ENCODE peak calls at places on chromosomes 2 and 18, in four cellular contexts. U is foreskin fibroblast, Z is epithelial cell of esophagus, J is AG10803. O is an unnamed sample.

GRCh38 chr2:88540346-88540745 is 86.9 kb downstream of the EIF2AK3 start:
- DNase-seq in U (peak; percentile 75), Z (peak; percentile 90), J (peak; percentile 51), O (no peak)

GRCh38 chr2:11082880-11083279 is 72.4 kb upstream of the SLC66A3 start:
- DNase-seq in U (no peak), Z (no peak), J (no peak), O (no peak)

GRCh38 chr2:233165895-233166661 is 85.4 kb upstream of the ATG16L1 start:
- DNase-seq in U (no peak), Z (peak; percentile 31), J (peak; percentile 15), O (no peak)

GRCh38 chr2:165725421-165725820 is 68.6 kb downstream of the GALNT3 start:
- DNase-seq in U (peak; percentile 80), Z (peak; percentile 84), J (peak; percentile 61), O (no peak)

GRCh38 chr2:218267259-218267658 is 2.7 kb downstream of the AAMP start:
- DNase-seq in U (no peak), Z (no peak), J (no peak), O (no peak)

GRCh38 chr18:36411745-36412168 is 114.2 kb downstream of the FHOD3 start:
- DNase-seq in U (peak; percentile 56), Z (peak; percentile 54), J (no peak), O (peak; percentile 27)

GRCh38 chr18:54043484-54044256 is 180.8 kb downstream of the MBD2 start:
- DNase-seq in U (peak; percentile 8), Z (peak; percentile 68), J (no peak), O (no peak)

GRCh38 chr2:27191107-27191829 is 20.6 kb upstream of the ATRAID start:
- DNase-seq in U (peak; percentile 83), Z (peak; percentile 62), J (peak; percentile 72), O (peak; percentile 57)

GRCh38 chr18:35572644-35573043 is 8.9 kb upstream of the GALNT1 start:
- DNase-seq in U (peak; percentile 49), Z (peak; percentile 29), J (no peak), O (no peak)

GRCh38 chr2:196913691-196914090 is 12.8 kb downstream of the PGAP1 start:
- DNase-seq in U (no peak), Z (no peak), J (no peak), O (no peak)

GRCh38 chr2:240405133-240405532 is 30.3 kb upstream of the GPC1 start:
- DNase-seq in U (no peak), Z (no peak), J (no peak), O (no peak)

GRCh38 chr2:128689971-128690370 is 371.3 kb upstream of the HS6ST1 start:
- DNase-seq in U (no peak), Z (no peak), J (no peak), O (no peak)

GRCh38 chr18:73150199-73150598 is 282.4 kb upstream of the NETO1 start:
- DNase-seq in U (no peak), Z (no peak), J (no peak), O (no peak)

GRCh38 chr2:30232027-30232800 is 880 bp downstream of the LBH start:
- DNase-seq in U (peak; percentile 49), Z (no peak), J (peak; percentile 56), O (peak; percentile 75)

GRCh38 chr2:97736608-97737330 is 23.4 kb downstream of the ZAP70 start:
- DNase-seq in U (no peak), Z (no peak), J (no peak), O (no peak)

GRCh38 chr2:100972452-100972851 is 29.6 kb upstream of the RPL31 start:
- DNase-seq in U (no peak), Z (no peak), J (no peak), O (no peak)

GRCh38 chr2:176283268-176283667 is 14.0 kb downstream of the MTX2 start:
- DNase-seq in U (no peak), Z (peak; percentile 14), J (no peak), O (no peak)

GRCh38 chr2:32775954-32776353 is 148.1 kb downstream of the TTC27 start:
- DNase-seq in U (no peak), Z (no peak), J (no peak), O (no peak)

GRCh38 chr18:79740741-79741700 is 56.7 kb upstream of the KCNG2 start:
- DNase-seq in U (no peak), Z (no peak), J (no peak), O (no peak)

GRCh38 chr2:207276248-207276647 is 110.5 kb upstream of the KLF7 start:
- DNase-seq in U (no peak), Z (no peak), J (no peak), O (no peak)

GRCh38 chr2:46850742-46851141 is 64.9 kb downstream of the MCFD2 start:
- DNase-seq in U (peak; percentile 73), Z (peak; percentile 84), J (peak; percentile 68), O (no peak)

GRCh38 chr2:199811360-199811759 is 39.6 kb downstream of the FTCDNL1 start:
- DNase-seq in U (no peak), Z (peak; percentile 10), J (no peak), O (no peak)

GRCh38 chr2:36650031-36650430 is 46.5 kb upstream of the VIT start:
- DNase-seq in U (peak; percentile 86), Z (peak; percentile 87), J (peak; percentile 76), O (no peak)

DNA sequence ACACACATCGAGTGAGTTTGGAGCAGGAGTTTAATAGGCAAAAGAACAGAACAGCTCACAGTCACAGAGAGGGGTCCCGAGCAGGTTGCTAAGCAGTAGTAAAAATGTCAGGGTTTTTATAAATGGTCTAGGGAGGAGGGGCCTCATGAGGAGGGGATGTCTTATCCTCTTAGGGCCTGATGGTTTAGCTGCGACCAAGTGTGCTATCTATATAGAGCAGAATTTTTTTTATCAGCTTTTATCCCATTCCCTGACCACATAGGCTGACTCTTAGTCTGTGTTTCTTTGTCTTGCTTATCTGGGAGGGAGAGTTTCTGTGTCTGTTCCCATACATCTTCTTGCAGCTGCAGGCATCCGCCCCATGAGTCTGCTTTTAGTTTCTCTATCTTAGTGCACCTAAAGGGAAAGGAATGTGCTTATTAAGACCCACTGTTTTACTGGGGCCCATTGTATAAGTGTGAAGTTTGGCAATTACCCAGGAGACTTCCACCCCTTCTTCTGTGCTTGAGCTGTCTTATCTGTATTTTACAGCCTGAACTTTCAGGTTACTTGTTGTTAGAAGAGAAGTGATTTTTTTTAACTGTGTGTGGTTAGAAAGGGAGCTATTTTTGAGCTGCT is 30.4 kb upstream of the GMCL1 start:
- DNase-seq in U (peak; percentile 55), Z (peak; percentile 74), J (peak; percentile 38), O (no peak)
- H3K4me3 ChIP-seq in U (peak overlapping the region; percentile 33), Z (no peak overlapping the region), J (peak overlapping the region; percentile 60), O (no peak overlapping the region)

GRCh38 chr2:231184319-231184718 is 14.1 kb upstream of the ARMC9 start:
- DNase-seq in U (no peak), Z (no peak), J (no peak), O (no peak)

GRCh38 chr2:231181848-231182247 is 16.6 kb upstream of the ARMC9 start:
- DNase-seq in U (peak; percentile 90), Z (peak; percentile 20), J (peak; percentile 85), O (no peak)

GRCh38 chr2:231183851-231184250 is 14.6 kb upstream of the ARMC9 start:
- DNase-seq in U (no peak), Z (no peak), J (no peak), O (no peak)

GRCh38 chr2:231185050-231185725 is 13.2 kb upstream of the ARMC9 start:
- DNase-seq in U (peak; percentile 38), Z (no peak), J (no peak), O (no peak)

GRCh38 chr2:231182500-231182899 is 15.9 kb upstream of the ARMC9 start:
- DNase-seq in U (no peak), Z (no peak), J (no peak), O (no peak)
- H3K4me3 ChIP-seq in U (no peak overlapping the region), Z (no peak overlapping the region), J (no peak overlapping the region), O (no peak overlapping the region)

DNA sequence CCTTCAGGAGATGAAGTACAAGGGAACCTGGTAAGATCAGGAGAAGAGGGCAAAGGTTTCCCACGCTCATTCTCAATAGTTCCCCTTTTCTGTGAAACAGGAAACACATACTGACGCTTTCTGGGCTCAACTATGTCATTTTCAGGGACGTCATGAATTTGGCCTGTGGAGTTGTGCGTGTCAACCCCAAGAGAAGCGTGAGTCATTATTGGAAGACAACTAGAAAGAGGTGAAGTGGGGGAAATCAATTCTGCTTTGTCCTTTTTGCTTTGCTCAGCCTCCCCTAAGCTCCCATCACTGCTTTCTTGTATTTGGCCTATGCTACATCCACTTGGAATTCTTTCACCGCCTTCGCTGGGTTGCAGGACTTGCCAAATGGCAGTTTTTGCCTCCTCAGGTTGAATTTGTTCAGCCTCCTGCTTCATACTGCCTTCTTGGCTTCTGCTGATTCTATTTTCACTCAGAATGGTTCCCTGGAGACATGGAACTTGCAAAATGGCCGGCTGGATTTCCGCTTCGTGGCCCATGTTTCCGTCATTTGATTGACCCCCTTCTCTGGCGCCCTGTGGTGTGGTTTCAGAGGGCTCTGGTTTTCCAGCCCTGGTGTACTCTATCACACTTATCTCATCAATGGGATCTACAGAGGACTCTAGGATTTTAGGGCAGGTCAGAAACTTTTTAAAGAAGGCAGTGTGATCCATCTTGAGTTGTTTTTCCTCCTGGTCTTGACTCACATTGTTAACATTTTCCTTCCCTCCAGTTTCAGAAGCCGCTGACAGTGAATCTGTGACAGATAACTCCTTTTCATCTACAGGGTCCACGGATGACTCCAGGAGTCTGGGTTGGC is 93.3 kb downstream of the ALPK2 start:
- DNase-seq in U (no peak), Z (no peak), J (no peak), O (no peak)
- H3K4me3 ChIP-seq in U (no peak overlapping the region), Z (no peak overlapping the region), J (no peak overlapping the region), O (no peak overlapping the region)

DNA sequence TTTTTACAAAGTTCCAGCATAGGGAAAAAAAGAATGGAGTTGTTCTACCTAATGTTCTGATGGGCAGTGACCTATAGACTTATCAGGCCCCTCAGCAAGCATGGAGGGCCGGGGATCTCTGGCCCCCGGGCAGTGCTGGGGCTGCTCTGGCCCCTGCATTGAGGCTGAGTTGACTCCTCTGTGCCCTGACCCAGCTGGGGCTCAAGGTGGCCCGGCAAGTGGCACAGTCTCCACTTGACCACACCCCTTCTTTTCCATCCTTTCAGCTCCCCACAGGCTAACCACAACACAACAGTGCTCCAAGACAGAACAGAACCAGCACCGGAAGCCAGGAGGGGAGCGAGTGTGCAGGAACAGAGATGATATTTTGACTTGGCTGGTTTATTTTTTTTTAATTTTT is 19.9 kb downstream of the TOGARAM2 start:
- DNase-seq in U (no peak), Z (no peak), J (no peak), O (no peak)
- H3K4me3 ChIP-seq in U (no peak overlapping the region), Z (no peak overlapping the region), J (no peak overlapping the region), O (no peak overlapping the region)

DNA sequence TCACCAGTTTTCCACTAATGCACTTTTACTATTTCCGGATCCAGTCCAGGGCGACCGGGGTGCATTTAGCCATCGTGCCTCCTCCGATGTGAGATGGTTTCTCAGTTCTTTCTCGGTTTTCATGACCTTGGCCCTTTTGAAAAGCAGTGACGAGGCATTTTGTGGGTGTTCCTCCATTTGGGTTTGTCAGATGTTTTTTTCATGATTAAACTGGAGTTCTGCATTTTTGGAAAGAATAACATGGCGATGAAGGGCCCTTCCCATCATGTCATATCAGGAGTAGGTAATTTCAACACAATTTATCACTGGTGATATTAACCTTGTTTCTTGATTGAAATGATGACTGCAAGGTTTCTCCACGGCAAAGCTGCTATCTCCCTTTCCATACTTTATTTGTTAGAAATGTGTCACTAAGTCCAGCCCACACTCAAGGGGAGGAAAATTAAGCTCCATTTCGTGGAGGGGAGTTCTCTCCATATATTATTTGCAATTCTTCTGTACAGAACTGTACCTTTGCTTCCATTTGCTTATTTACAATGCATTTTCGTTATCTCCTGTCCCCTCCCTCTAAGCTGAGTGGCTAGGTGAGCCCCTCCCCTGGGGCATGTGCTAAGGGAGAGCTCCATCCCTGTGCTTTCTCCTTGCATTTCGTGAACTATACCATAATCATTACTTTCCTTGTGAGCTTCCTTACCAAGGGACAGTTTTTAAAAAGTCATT is 8.9 kb upstream of the KLF11 start:
- DNase-seq in U (no peak), Z (no peak), J (no peak), O (no peak)
- H3K4me3 ChIP-seq in U (no peak overlapping the region), Z (no peak overlapping the region), J (no peak overlapping the region), O (no peak overlapping the region)